ENCODE peak calls at places on chromosomes 6 and 20, in seven cellular contexts. C is breast epithelium; Q is CD8-positive, alpha-beta memory T cell; U is GM23338; D is hepatocyte; J is spleen; Y is CD4-positive, CD25-positive, alpha-beta regulatory T cell. S is an unnamed sample.

GRCh38 chr6:31639449-31639861 is 13.0 kb downstream of the BAG6 start:
- DNase-seq in C (no peak), Q (no peak), U (no peak), D (no peak), J (no peak), Y (no peak), S (no peak)

GRCh38 chr6:72553531-72554202 is 68.2 kb upstream of the KCNQ5 start:
- DNase-seq in C (no peak), Q (no peak), U (peak; percentile 47), D (no peak), J (no peak), Y (no peak), S (no peak)

GRCh38 chr6:152426276-152426675 is 210.9 kb downstream of the SYNE1 start:
- DNase-seq in C (no peak), Q (no peak), U (no peak), D (no peak), J (no peak), Y (no peak), S (no peak)

GRCh38 chr6:122012576-122012975 is 386.9 kb upstream of the HSF2 start:
- DNase-seq in C (no peak), Q (no peak), U (no peak), D (no peak), J (no peak), Y (no peak), S (no peak)

GRCh38 chr6:143232849-143233248 is 172.2 kb downstream of the AIG1 start:
- DNase-seq in C (no peak), Q (no peak), U (peak; percentile 68), D (peak; percentile 28), J (no peak), Y (no peak), S (no peak)

GRCh38 chr6:51569594-51569993 is 517.8 kb downstream of the PKHD1 start:
- DNase-seq in C (no peak), Q (no peak), U (peak; percentile 45), D (no peak), J (no peak), Y (no peak), S (no peak)

GRCh38 chr6:48080227-48081009 is 30.6 kb downstream of the PTCHD4 start:
- DNase-seq in C (no peak), Q (no peak), U (no peak), D (no peak), J (no peak), Y (no peak), S (no peak)

GRCh38 chr20:55678970-55679667 is 326.2 kb downstream of the CBLN4 start:
- DNase-seq in C (no peak), Q (no peak), U (no peak), D (no peak), J (no peak), Y (no peak), S (no peak)

GRCh38 chr20:17896771-17897369 is 71.7 kb downstream of the SNX5 start:
- DNase-seq in C (no peak), Q (no peak), U (no peak), D (no peak), J (no peak), Y (no peak), S (no peak)

GRCh38 chr20:63264519-63264918 is 8.1 kb upstream of the ARFGAP1 start:
- DNase-seq in C (no peak), Q (no peak), U (no peak), D (no peak), J (no peak), Y (no peak), S (no peak)

GRCh38 chr20:11001767-11002540 is 328.2 kb upstream of the JAG1 start:
- DNase-seq in C (peak; percentile 48), Q (no peak), U (no peak), D (peak; percentile 41), J (no peak), Y (no peak), S (no peak)

GRCh38 chr6:125952764-125953501 is 3.6 kb upstream of the HINT3 start:
- DNase-seq in C (no peak), Q (no peak), U (peak; percentile 54), D (peak; percentile 73), J (peak; percentile 71), Y (no peak), S (no peak)

GRCh38 chr6:19297880-19298279 is 539.3 kb upstream of the ID4 start:
- DNase-seq in C (no peak), Q (no peak), U (peak; percentile 25), D (no peak), J (no peak), Y (no peak), S (no peak)

GRCh38 chr20:40760399-40760798 is 71.4 kb upstream of the MAFB start:
- DNase-seq in C (no peak), Q (no peak), U (no peak), D (no peak), J (no peak), Y (no peak), S (no peak)

GRCh38 chr6:134020968-134021367 is 31.5 kb downstream of the SLC2A12 start:
- DNase-seq in C (no peak), Q (no peak), U (no peak), D (no peak), J (no peak), Y (no peak), S (no peak)

GRCh38 chr6:21188505-21189223 is 404.9 kb upstream of the SOX4 start:
- DNase-seq in C (no peak), Q (no peak), U (no peak), D (no peak), J (no peak), Y (no peak), S (no peak)

GRCh38 chr20:63893999-63894357 is 948 bp upstream of the DNAJC5 start:
- DNase-seq in C (no peak), Q (no peak), U (no peak), D (no peak), J (no peak), Y (no peak), S (no peak)

GRCh38 chr6:13614126-13614925 is 809 bp upstream of the NOL7 start:
- DNase-seq in C (no peak), Q (no peak), U (peak; percentile 62), D (peak; percentile 69), J (peak; percentile 91), Y (peak; percentile 24), S (no peak)

GRCh38 chr20:5888051-5888450 is 62.3 kb downstream of the TRMT6 start:
- DNase-seq in C (no peak), Q (no peak), U (no peak), D (no peak), J (no peak), Y (no peak), S (no peak)

GRCh38 chr6:10381133-10381829 is 33.6 kb downstream of the TFAP2A start:
- DNase-seq in C (no peak), Q (no peak), U (peak; percentile 80), D (peak; percentile 37), J (no peak), Y (no peak), S (no peak)

GRCh38 chr6:20661721-20662120 is 127.5 kb downstream of the CDKAL1 start:
- DNase-seq in C (no peak), Q (no peak), U (peak; percentile 29), D (no peak), J (no peak), Y (no peak), S (no peak)

GRCh38 chr6:53956068-53956711 is 155.1 kb upstream of the MLIP start:
- DNase-seq in C (peak; percentile 29), Q (no peak), U (peak; percentile 87), D (peak; percentile 84), J (peak; percentile 60), Y (no peak), S (peak; percentile 23)

GRCh38 chr6:169807219-169807618 is 55.8 kb downstream of the ERMARD start:
- DNase-seq in C (no peak), Q (peak; percentile 59), U (no peak), D (no peak), J (peak; percentile 15), Y (no peak), S (no peak)

GRCh38 chr6:27471365-27472115 is 1.4 kb downstream of the ZNF184 start:
- DNase-seq in C (no peak), Q (no peak), U (no peak), D (no peak), J (no peak), Y (no peak), S (no peak)

GRCh38 chr20:31747640-31748039 is 8.6 kb downstream of the TPX2 start:
- DNase-seq in C (no peak), Q (no peak), U (no peak), D (no peak), J (no peak), Y (no peak), S (no peak)

GRCh38 chr20:62598761-62599194 is 43.5 kb upstream of the SLCO4A1 start:
- DNase-seq in C (no peak), Q (no peak), U (no peak), D (no peak), J (no peak), Y (no peak), S (no peak)

GRCh38 chr6:137832110-137832509 is 34.9 kb upstream of the TNFAIP3 start:
- DNase-seq in C (no peak), Q (no peak), U (no peak), D (no peak), J (no peak), Y (no peak), S (no peak)

GRCh38 chr20:50085481-50086365 is 27.2 kb downstream of the UBE2V1 start:
- DNase-seq in C (no peak), Q (peak; percentile 53), U (peak; percentile 90), D (peak; percentile 81), J (no peak), Y (peak; percentile 41), S (peak; percentile 53)

GRCh38 chr6:132300323-132300949 is 100.8 kb downstream of the MOXD1 start:
- DNase-seq in C (no peak), Q (no peak), U (peak; percentile 82), D (peak; percentile 72), J (no peak), Y (no peak), S (no peak)

GRCh38 chr20:46308258-46309157 is at the start of gene CDH22:
- DNase-seq in C (no peak), Q (peak; percentile 28), U (peak; percentile 84), D (peak; percentile 74), J (no peak), Y (peak; percentile 10), S (peak; percentile 37)
- H3K27me3 ChIP-seq in C (peaks cover 2% of the 10 kb centered on the region), Q (peaks cover 41% of the 10 kb centered on the region), U (peaks cover 82% of the 10 kb centered on the region), D (peaks cover 94% of the 10 kb centered on the region), J (peaks cover 7% of the 10 kb centered on the region), Y (peaks cover 46% of the 10 kb centered on the region), S (peaks cover 7% of the 10 kb centered on the region)

GRCh38 chr6:106747139-106747538 is 117.8 kb downstream of the QRSL1 start:
- DNase-seq in C (no peak), Q (no peak), U (no peak), D (no peak), J (no peak), Y (no peak), S (no peak)
- H3K4me1 ChIP-seq in C (no peaks in the 10 kb centered on the region), Q (no peaks in the 10 kb centered on the region), U (peaks cover 32% of the 10 kb centered on the region), D (peaks cover 25% of the 10 kb centered on the region), J (no peaks in the 10 kb centered on the region), Y (no peaks in the 10 kb centered on the region), S (no peaks in the 10 kb centered on the region)

GRCh38 chr20:53513168-53513488 is 80.5 kb downstream of the ZNF217 start:
- DNase-seq in C (no peak), Q (no peak), U (no peak), D (no peak), J (no peak), Y (no peak), S (no peak)
- H3K27me3 ChIP-seq in C (no peaks in the 10 kb centered on the region), Q (no peaks in the 10 kb centered on the region), U (no peaks in the 10 kb centered on the region), D (no peaks in the 10 kb centered on the region), J (no peaks in the 10 kb centered on the region), Y (no peaks in the 10 kb centered on the region), S (no peaks in the 10 kb centered on the region)

DNA sequence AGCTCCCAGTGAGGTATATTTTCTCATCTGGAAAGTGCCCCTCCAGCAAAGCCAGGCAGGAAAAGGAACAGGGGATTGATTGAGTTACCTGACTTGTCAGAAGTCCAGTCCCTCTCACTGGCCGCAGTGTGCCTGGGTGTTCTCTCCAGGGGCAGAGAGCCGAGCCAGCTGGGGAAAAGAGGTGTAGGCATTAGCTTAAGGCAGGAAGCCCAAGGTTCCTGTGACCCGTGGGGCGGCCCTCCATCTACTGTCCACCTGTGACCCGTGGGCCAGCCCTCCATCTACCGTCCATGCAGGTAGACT is 2.7 kb downstream of the PSMG4 start:
- DNase-seq in C (no peak), Q (no peak), U (no peak), D (no peak), J (no peak), Y (no peak), S (no peak)
- H3K4me1 ChIP-seq in C (no peaks in the 10 kb centered on the region), Q (peaks cover 33% of the 10 kb centered on the region), U (peaks cover 21% of the 10 kb centered on the region), D (peaks cover 10% of the 10 kb centered on the region), J (peaks cover 22% of the 10 kb centered on the region), Y (peaks cover 40% of the 10 kb centered on the region), S (peaks cover 19% of the 10 kb centered on the region)